ENCODE peak calls at places on chromosomes 4 and X, in ten cellular contexts. X is natural killer cell; J is AG10803; V is heart right ventricle; O is astrocyte; N is upper lobe of left lung; I is fibroblast of mammary gland; D is endothelial cell; B is PC-3; M is CD8-positive, alpha-beta T cell. W is an unnamed sample.

GRCh38 chrX:69074726-69075125 is 90.5 kb downstream of the PJA1 start:
- DNase-seq in X (no peak), J (no peak), V (no peak), O (no peak), N (peak; percentile 15), I (no peak), D (no peak), B (no peak), M (no peak), W (no peak)

GRCh38 chr4:181674315-181674714 is 568.9 kb upstream of the TENM3 start:
- DNase-seq in X (no peak), J (peak; percentile 89), V (no peak), O (peak; percentile 78), N (no peak), I (peak; percentile 92), D (no peak), B (no peak), M (no peak), W (no peak)

GRCh38 chrX:151336809-151337208 is 60.2 kb upstream of the VMA21 start:
- DNase-seq in X (no peak), J (no peak), V (no peak), O (no peak), N (no peak), I (no peak), D (no peak), B (no peak), M (no peak), W (no peak)

GRCh38 chr4:31896349-31896748 is 1176.2 kb downstream of the PCDH7 start:
- DNase-seq in X (no peak), J (no peak), V (no peak), O (no peak), N (no peak), I (no peak), D (no peak), B (no peak), M (no peak), W (no peak)

GRCh38 chr4:53644607-53645006 is 53.3 kb upstream of the LNX1 start:
- DNase-seq in X (no peak), J (no peak), V (no peak), O (no peak), N (peak; percentile 74), I (no peak), D (no peak), B (peak; percentile 97), M (no peak), W (no peak)

GRCh38 chr4:129437347-129437746 is 341.4 kb downstream of the C4orf33 start:
- DNase-seq in X (no peak), J (no peak), V (no peak), O (no peak), N (no peak), I (no peak), D (no peak), B (no peak), M (no peak), W (no peak)

GRCh38 chr4:40283968-40284367 is 51.2 kb upstream of the CHRNA9 start:
- DNase-seq in X (no peak), J (peak; percentile 31), V (no peak), O (peak; percentile 92), N (no peak), I (peak; percentile 48), D (no peak), B (peak; percentile 82), M (peak; percentile 53), W (no peak)

GRCh38 chr4:139028191-139028661 is 12.6 kb downstream of the NOCT start:
- DNase-seq in X (no peak), J (no peak), V (peak; percentile 63), O (no peak), N (no peak), I (no peak), D (no peak), B (no peak), M (no peak), W (no peak)

GRCh38 chrX:91414710-91415109 is 19.9 kb upstream of the PABPC5 start:
- DNase-seq in X (no peak), J (peak; percentile 15), V (no peak), O (no peak), N (no peak), I (peak; percentile 11), D (peak; percentile 11), B (peak; percentile 29), M (no peak), W (no peak)
- TF ChIP-seq CTCF in X (no peak), J (peak; percentile 49), V (peak; percentile 35), O (no peak), N (peak; percentile 31), I (peak; percentile 44), D (peak; percentile 48), B (peak; percentile 49), M (no peak), W (no peak)

GRCh38 chrX:56800307-56800706 is 71.3 kb downstream of the NBDY start:
- DNase-seq in X (no peak), J (no peak), V (no peak), O (no peak), N (no peak), I (no peak), D (no peak), B (no peak), M (no peak), W (no peak)

GRCh38 chrX:56798866-56799864 is 70.1 kb downstream of the NBDY start:
- DNase-seq in X (no peak), J (no peak), V (no peak), O (no peak), N (peak; percentile 23), I (no peak), D (no peak), B (no peak), M (no peak), W (no peak)

GRCh38 chrX:56802921-56803848 is 74.1 kb downstream of the NBDY start:
- DNase-seq in X (peak; percentile 34), J (peak; percentile 45), V (peak; percentile 48), O (peak; percentile 42), N (peak; percentile 64), I (peak; percentile 83), D (peak; percentile 34), B (peak; percentile 73), M (no peak), W (no peak)

GRCh38 chrX:56802428-56802827 is 73.4 kb downstream of the NBDY start:
- DNase-seq in X (no peak), J (no peak), V (no peak), O (no peak), N (peak; percentile 12), I (no peak), D (no peak), B (no peak), M (no peak), W (no peak)

DNA sequence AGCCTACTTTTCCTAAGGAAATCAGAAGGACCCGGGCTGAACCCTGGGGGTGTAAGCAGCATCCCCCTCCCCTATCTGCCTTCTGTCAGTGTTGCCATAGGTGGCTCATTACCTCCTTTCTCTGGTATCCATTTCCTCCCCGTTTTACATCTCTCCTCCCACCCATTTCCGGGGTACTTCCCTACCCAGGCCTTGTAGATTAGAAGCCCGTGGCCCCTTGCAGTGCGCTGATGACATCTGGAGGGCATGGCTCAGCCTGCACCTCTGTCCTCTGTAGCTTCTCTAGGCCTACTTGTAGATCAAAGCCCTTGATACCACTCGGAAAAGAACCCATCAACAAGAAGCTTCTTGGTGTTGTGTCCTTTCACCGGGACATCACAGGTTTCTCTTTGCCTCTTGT is 71.8 kb downstream of the NBDY start:
- DNase-seq in X (no peak), J (no peak), V (no peak), O (no peak), N (peak; percentile 15), I (no peak), D (no peak), B (no peak), M (peak; percentile 4), W (no peak)
- TF ChIP-seq CTCF in X (no peak), J (no peak), V (no peak), O (no peak), N (no peak), I (no peak), D (no peak), B (no peak), M (no peak), W (no peak)

DNA sequence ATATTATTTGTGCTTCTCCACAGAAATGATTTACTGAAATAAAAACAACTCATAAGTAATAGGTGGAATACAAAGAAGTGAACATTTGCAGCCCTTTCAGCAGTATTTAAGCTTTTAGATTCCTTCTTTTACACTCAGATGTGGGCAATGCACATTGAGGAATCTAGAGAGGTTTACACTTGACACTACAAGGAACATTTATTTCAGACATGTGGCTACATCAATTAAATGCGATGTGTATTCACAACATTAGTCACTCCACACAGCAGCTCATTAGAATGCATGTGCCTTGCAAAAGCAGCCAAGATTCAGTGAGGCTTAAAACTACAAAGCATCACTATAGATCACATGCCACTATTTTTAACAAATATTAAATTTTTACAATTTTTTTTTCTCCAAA is 480.7 kb downstream of the INPP4B start:
- DNase-seq in X (no peak), J (peak; percentile 72), V (no peak), O (peak; percentile 74), N (no peak), I (no peak), D (no peak), B (no peak), M (no peak), W (no peak)
- TF ChIP-seq CTCF in X (no peak), J (no peak), V (no peak), O (no peak), N (no peak), I (no peak), D (no peak), B (no peak), M (no peak), W (no peak)

GRCh38 chr4:28228575-28228974 is 1367.9 kb downstream of the STIM2 start:
- DNase-seq in X (no peak), J (no peak), V (no peak), O (no peak), N (no peak), I (peak; percentile 37), D (no peak), B (no peak), M (no peak), W (no peak)

GRCh38 chr4:28226962-28227361 is 1366.3 kb downstream of the STIM2 start:
- DNase-seq in X (no peak), J (no peak), V (no peak), O (no peak), N (no peak), I (peak; percentile 7), D (no peak), B (no peak), M (no peak), W (no peak)

GRCh38 chr4:28229092-28229491 is 1368.5 kb downstream of the STIM2 start:
- DNase-seq in X (no peak), J (peak; percentile 65), V (no peak), O (peak; percentile 22), N (no peak), I (peak; percentile 86), D (no peak), B (peak; percentile 76), M (no peak), W (peak; percentile 27)

GRCh38 chr4:28225689-28226353 is 1365.2 kb downstream of the STIM2 start:
- DNase-seq in X (no peak), J (peak; percentile 32), V (no peak), O (no peak), N (no peak), I (peak; percentile 37), D (no peak), B (no peak), M (no peak), W (no peak)

DNA sequence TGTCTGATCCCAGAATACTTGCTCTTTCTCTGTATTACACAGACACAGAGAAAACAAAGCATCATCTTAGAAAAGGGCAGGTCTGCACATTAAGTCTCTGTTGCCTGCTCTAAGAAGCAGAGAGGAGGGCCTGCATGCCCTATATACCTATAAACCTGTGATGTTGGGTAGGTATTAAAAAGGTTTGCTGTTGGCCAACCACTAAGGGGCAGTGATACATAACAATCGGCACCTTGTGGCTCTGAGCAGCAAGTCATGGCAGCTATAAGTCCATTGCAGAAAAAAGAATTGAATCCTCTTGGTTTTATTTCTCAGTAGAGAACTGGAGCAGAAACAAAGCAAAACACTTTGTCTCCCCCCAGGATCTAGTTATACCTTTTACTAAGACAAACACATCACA is 1364.4 kb downstream of the STIM2 start:
- DNase-seq in X (no peak), J (peak; percentile 57), V (no peak), O (peak; percentile 9), N (no peak), I (peak; percentile 61), D (peak; percentile 23), B (peak; percentile 62), M (no peak), W (no peak)
- TF ChIP-seq CTCF in X (no peak), J (peak; percentile 50), V (no peak), O (peak; percentile 47), N (no peak), I (peak; percentile 57), D (peak; percentile 14), B (peak; percentile 68), M (no peak), W (peak; percentile 59)

W was measured in AG04450.